ENCODE peak calls at places on chromosomes 13 and 19, in five cellular contexts. One of them, this sample, is unnamed.

GRCh38 chr13:79226250-79226649 is 179.8 kb downstream of the RBM26 start:
- DNase-seq in HCT116: no peak
- DNase-seq in HFF-Myc: no peak
- DNase-seq in BJ: no peak
- DNase-seq in progenitor cell of endocrine pancreas: no peak
- DNase-seq in this sample: no peak

GRCh38 chr13:34028496-34029442 is 210.8 kb downstream of the RFC3 start:
- DNase-seq in HCT116: no peak
- DNase-seq in HFF-Myc: no peak
- DNase-seq in BJ: no peak
- DNase-seq in progenitor cell of endocrine pancreas: no peak
- DNase-seq in this sample: no peak

GRCh38 chr13:96052655-96053002 is 572 bp downstream of the UGGT2 start:
- DNase-seq in HCT116: peak
- DNase-seq in HFF-Myc: no peak
- DNase-seq in BJ: peak
- DNase-seq in progenitor cell of endocrine pancreas: no peak
- DNase-seq in this sample: no peak

GRCh38 chr13:77429320-77430142 is 102.6 kb upstream of the MYCBP2 start:
- DNase-seq in HCT116: no peak
- DNase-seq in HFF-Myc: no peak
- DNase-seq in BJ: no peak
- DNase-seq in progenitor cell of endocrine pancreas: no peak
- DNase-seq in this sample: no peak

GRCh38 chr19:2722541-2723344 is 1.6 kb upstream of the DIRAS1 start:
- DNase-seq in HCT116: no peak
- DNase-seq in HFF-Myc: no peak
- DNase-seq in BJ: peak
- DNase-seq in progenitor cell of endocrine pancreas: no peak
- DNase-seq in this sample: no peak

GRCh38 chr13:50191004-50191403 is 175.8 kb downstream of the KCNRG start:
- DNase-seq in HCT116: no peak
- DNase-seq in HFF-Myc: no peak
- DNase-seq in BJ: no peak
- DNase-seq in progenitor cell of endocrine pancreas: no peak
- DNase-seq in this sample: no peak

GRCh38 chr19:29890392-29890791 is 51.6 kb upstream of the URI1 start:
- DNase-seq in HCT116: no peak
- DNase-seq in HFF-Myc: no peak
- DNase-seq in BJ: no peak
- DNase-seq in progenitor cell of endocrine pancreas: no peak
- DNase-seq in this sample: no peak

GRCh38 chr13:94673841-94674240 is 38.5 kb downstream of the SOX21 start:
- DNase-seq in HCT116: no peak
- DNase-seq in HFF-Myc: no peak
- DNase-seq in BJ: no peak
- DNase-seq in progenitor cell of endocrine pancreas: no peak
- DNase-seq in this sample: no peak

GRCh38 chr13:26621731-26622401 is 64.4 kb downstream of the WASF3 start:
- DNase-seq in HCT116: no peak
- DNase-seq in HFF-Myc: no peak
- DNase-seq in BJ: no peak
- DNase-seq in progenitor cell of endocrine pancreas: no peak
- DNase-seq in this sample: no peak

GRCh38 chr13:82878536-82878935 is 1003.7 kb downstream of the SLITRK1 start:
- DNase-seq in HCT116: no peak
- DNase-seq in HFF-Myc: no peak
- DNase-seq in BJ: peak
- DNase-seq in progenitor cell of endocrine pancreas: no peak
- DNase-seq in this sample: no peak

GRCh38 chr19:6402834-6403608 is 10.1 kb upstream of the GTF2F1 start:
- DNase-seq in HCT116: no peak
- DNase-seq in HFF-Myc: no peak
- DNase-seq in BJ: peak
- DNase-seq in progenitor cell of endocrine pancreas: no peak
- DNase-seq in this sample: no peak

GRCh38 chr13:98785968-98786367 is 33.5 kb upstream of the SLC15A1 start:
- DNase-seq in HCT116: no peak
- DNase-seq in HFF-Myc: no peak
- DNase-seq in BJ: no peak
- DNase-seq in progenitor cell of endocrine pancreas: no peak
- DNase-seq in this sample: no peak

GRCh38 chr13:95793018-95793555 is 116.1 kb downstream of the DNAJC3 start:
- DNase-seq in HCT116: no peak
- DNase-seq in HFF-Myc: no peak
- DNase-seq in BJ: no peak
- DNase-seq in progenitor cell of endocrine pancreas: no peak
- DNase-seq in this sample: no peak

GRCh38 chr13:66660013-66660804 is 569.9 kb downstream of the PCDH9 start:
- DNase-seq in HCT116: no peak
- DNase-seq in HFF-Myc: no peak
- DNase-seq in BJ: peak
- DNase-seq in progenitor cell of endocrine pancreas: no peak
- DNase-seq in this sample: no peak

GRCh38 chr13:91042870-91043269 is 304.6 kb upstream of the MIR17HG start:
- DNase-seq in HCT116: no peak
- DNase-seq in HFF-Myc: no peak
- DNase-seq in BJ: no peak
- DNase-seq in progenitor cell of endocrine pancreas: no peak
- DNase-seq in this sample: no peak

GRCh38 chr19:6100284-6100915 is 9.9 kb downstream of the RFX2 start:
- DNase-seq in HCT116: no peak
- DNase-seq in HFF-Myc: no peak
- DNase-seq in BJ: no peak
- DNase-seq in progenitor cell of endocrine pancreas: no peak
- DNase-seq in this sample: no peak

GRCh38 chr13:31846984-31847752 is 107.8 kb downstream of the RXFP2 start:
- DNase-seq in HCT116: no peak
- DNase-seq in HFF-Myc: no peak
- DNase-seq in BJ: no peak
- DNase-seq in progenitor cell of endocrine pancreas: no peak
- DNase-seq in this sample: no peak

DNA sequence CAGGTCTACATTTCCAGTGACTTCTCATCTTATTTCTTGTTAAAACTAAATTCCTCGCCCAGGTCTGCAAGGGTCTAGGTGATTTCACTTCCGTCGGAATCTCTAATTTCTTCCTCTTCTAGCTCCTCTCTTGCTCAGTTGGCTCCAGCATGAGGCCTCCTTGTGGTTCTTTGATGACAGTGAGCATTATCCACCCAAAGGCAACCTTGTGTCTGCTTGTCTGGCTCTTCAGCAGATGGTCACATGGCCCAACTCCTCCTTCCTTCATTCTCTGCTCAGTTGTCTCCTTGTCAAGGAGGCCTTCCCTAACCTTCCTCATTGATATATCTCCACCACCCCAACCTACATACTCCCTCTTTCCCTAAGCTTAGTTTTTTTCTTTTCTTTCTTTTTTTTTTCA is 1391.4 kb downstream of the EFNB2 start:
- DNase-seq in HCT116: no peak
- DNase-seq in HFF-Myc: no peak
- DNase-seq in BJ: no peak
- DNase-seq in progenitor cell of endocrine pancreas: no peak
- DNase-seq in this sample: no peak
- TF ChIP-seq CTCF in HCT116: no peak
- TF ChIP-seq CTCF in HFF-Myc: no peak
- TF ChIP-seq CTCF in BJ: no peak
- TF ChIP-seq CTCF in progenitor cell of endocrine pancreas: no peak
- TF ChIP-seq CTCF in this sample: no peak

DNA sequence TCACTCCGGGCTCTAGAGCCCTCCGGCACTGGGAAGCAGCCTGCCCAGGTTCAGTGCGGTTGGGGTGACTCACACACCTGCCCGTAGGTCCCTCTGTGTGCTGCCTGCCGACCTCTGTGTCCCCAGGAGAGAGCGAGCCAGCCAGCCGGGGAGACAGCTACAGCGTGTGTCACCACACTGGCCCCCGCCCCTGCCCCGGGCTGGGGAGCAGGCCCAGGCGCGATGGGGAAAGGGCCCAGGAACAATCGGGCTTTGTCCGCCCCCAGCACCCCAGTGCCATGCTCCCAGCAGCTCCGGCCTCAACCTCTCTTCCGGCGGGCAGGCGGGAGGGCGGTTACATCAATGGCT is at the start of gene KLK6:
- DNase-seq in HCT116: peak
- DNase-seq in HFF-Myc: no peak
- DNase-seq in BJ: no peak
- DNase-seq in progenitor cell of endocrine pancreas: no peak
- DNase-seq in this sample: no peak
- TF ChIP-seq CTCF in HCT116: no peak
- TF ChIP-seq CTCF in HFF-Myc: no peak
- TF ChIP-seq CTCF in BJ: no peak
- TF ChIP-seq CTCF in progenitor cell of endocrine pancreas: no peak
- TF ChIP-seq CTCF in this sample: no peak

GRCh38 chr13:51764184-51765141 is 39.5 kb downstream of the DHRS12 start:
- DNase-seq in HCT116: no peak
- DNase-seq in HFF-Myc: peak
- DNase-seq in BJ: no peak
- DNase-seq in progenitor cell of endocrine pancreas: no peak
- DNase-seq in this sample: no peak
- TF ChIP-seq CTCF in HCT116: no peak
- TF ChIP-seq CTCF in HFF-Myc: no peak
- TF ChIP-seq CTCF in BJ: no peak
- TF ChIP-seq CTCF in progenitor cell of endocrine pancreas: no peak
- TF ChIP-seq CTCF in this sample: no peak

GRCh38 chr13:43304945-43305344 is 281.6 kb downstream of the DNAJC15 start:
- DNase-seq in HCT116: no peak
- DNase-seq in HFF-Myc: no peak
- DNase-seq in BJ: no peak
- DNase-seq in progenitor cell of endocrine pancreas: no peak
- DNase-seq in this sample: no peak
- TF ChIP-seq CTCF in HCT116: no peak
- TF ChIP-seq CTCF in HFF-Myc: peak
- TF ChIP-seq CTCF in BJ: no peak
- TF ChIP-seq CTCF in progenitor cell of endocrine pancreas: no peak
- TF ChIP-seq CTCF in this sample: no peak